ENCODE peak calls at places on chromosome 13, in eight cellular contexts. K is GM23338, N is prostate gland, I is stomach, Y is vagina, X is GM12892, Z is SK-N-MC, J is transverse colon. T is an unnamed sample.

GRCh38 chr13:38635030-38635429 is 51.8 kb upstream of the FREM2 start:
- DNase-seq in K (peak), N (no peak), I (no peak), Y (no peak), X (no peak), Z (no peak), J (no peak), T (no peak)

GRCh38 chr13:92175330-92175729 is 776.9 kb downstream of the GPC5 start:
- DNase-seq in K (peak), N (peak), I (no peak), Y (no peak), X (no peak), Z (peak), J (no peak), T (no peak)

GRCh38 chr13:94947965-94948371 is 235.6 kb upstream of the SOX21 start:
- DNase-seq in K (peak), N (no peak), I (no peak), Y (no peak), X (no peak), Z (no peak), J (no peak), T (no peak)

GRCh38 chr13:27783111-27783510 is 9.2 kb upstream of the GSX1 start:
- DNase-seq in K (peak), N (no peak), I (no peak), Y (no peak), X (no peak), Z (no peak), J (no peak), T (no peak)

GRCh38 chr13:107205318-107206112 is 637.6 kb upstream of the ARGLU1 start:
- DNase-seq in K (peak), N (peak), I (peak), Y (no peak), X (peak), Z (no peak), J (peak), T (no peak)

GRCh38 chr13:51330741-51331140 is 8.8 kb upstream of the SERPINE3 start:
- DNase-seq in K (no peak), N (no peak), I (no peak), Y (no peak), X (no peak), Z (no peak), J (no peak), T (no peak)

GRCh38 chr13:113742000-113742441 is 17.0 kb upstream of the TMEM255B start:
- DNase-seq in K (peak), N (no peak), I (peak), Y (no peak), X (no peak), Z (no peak), J (peak), T (peak)

GRCh38 chr13:48580886-48581285 is 48.0 kb upstream of the RCBTB2 start:
- DNase-seq in K (no peak), N (no peak), I (no peak), Y (no peak), X (no peak), Z (no peak), J (no peak), T (no peak)

GRCh38 chr13:90416519-90416918 is 931.0 kb upstream of the MIR17HG start:
- DNase-seq in K (no peak), N (no peak), I (no peak), Y (no peak), X (no peak), Z (peak), J (no peak), T (no peak)

GRCh38 chr13:113801289-113801961 is 42.4 kb downstream of the TMEM255B start:
- DNase-seq in K (no peak), N (no peak), I (no peak), Y (no peak), X (no peak), Z (no peak), J (no peak), T (no peak)

GRCh38 chr13:29702912-29703351 is 107.4 kb upstream of the SLC7A1 start:
- DNase-seq in K (peak), N (no peak), I (no peak), Y (peak), X (no peak), Z (no peak), J (no peak), T (no peak)

GRCh38 chr13:67285611-67286010 is 55.5 kb upstream of the PCDH9 start:
- DNase-seq in K (no peak), N (no peak), I (no peak), Y (no peak), X (no peak), Z (no peak), J (no peak), T (no peak)

GRCh38 chr13:101449971-101450748 is 2.3 kb upstream of the ITGBL1 start:
- DNase-seq in K (no peak), N (no peak), I (no peak), Y (no peak), X (no peak), Z (no peak), J (no peak), T (peak)

GRCh38 chr13:23506821-23507210 is 63.4 kb upstream of the TNFRSF19 start:
- DNase-seq in K (no peak), N (no peak), I (no peak), Y (no peak), X (no peak), Z (no peak), J (no peak), T (no peak)

GRCh38 chr13:21584973-21585592 is 18.9 kb downstream of the MICU2 start:
- DNase-seq in K (no peak), N (no peak), I (no peak), Y (no peak), X (no peak), Z (no peak), J (no peak), T (no peak)

GRCh38 chr13:21579754-21580316 is 24.1 kb downstream of the MICU2 start:
- DNase-seq in K (no peak), N (no peak), I (no peak), Y (no peak), X (no peak), Z (no peak), J (no peak), T (no peak)

GRCh38 chr13:21580736-21581135 is 23.2 kb downstream of the MICU2 start:
- DNase-seq in K (no peak), N (no peak), I (no peak), Y (no peak), X (no peak), Z (no peak), J (no peak), T (no peak)

GRCh38 chr13:21583496-21583895 is 20.5 kb downstream of the MICU2 start:
- DNase-seq in K (peak), N (no peak), I (no peak), Y (no peak), X (no peak), Z (no peak), J (no peak), T (no peak)
- TF ChIP-seq POLR2AphosphoS5 in K (no peak), N (no peak), I (no peak), Y (no peak), X (no peak), Z (no peak), J (no peak), T (no peak)

GRCh38 chr13:54845351-54845965 is 1816.8 kb downstream of the OLFM4 start:
- DNase-seq in K (peak), N (no peak), I (no peak), Y (no peak), X (no peak), Z (no peak), J (no peak), T (no peak)
- TF ChIP-seq POLR2AphosphoS5 in K (no peak), N (no peak), I (no peak), Y (no peak), X (no peak), Z (no peak), J (no peak), T (no peak)

GRCh38 chr13:45337395-45337794 is 3.6 kb downstream of the TPT1 start:
- DNase-seq in K (no peak), N (no peak), I (no peak), Y (no peak), X (no peak), Z (no peak), J (no peak), T (no peak)
- TF ChIP-seq POLR2AphosphoS5 in K (no peak), N (no peak), I (no peak), Y (no peak), X (no peak), Z (no peak), J (no peak), T (no peak)

GRCh38 chr13:96075953-96076543 is 13.9 kb upstream of the HS6ST3 start:
- DNase-seq in K (peak), N (no peak), I (no peak), Y (no peak), X (no peak), Z (no peak), J (no peak), T (no peak)

GRCh38 chr13:96068729-96069128 is 15.5 kb upstream of the UGGT2 start:
- DNase-seq in K (no peak), N (no peak), I (no peak), Y (no peak), X (no peak), Z (no peak), J (no peak), T (no peak)

GRCh38 chr13:96072392-96072791 is 17.5 kb upstream of the HS6ST3 start:
- DNase-seq in K (peak), N (no peak), I (no peak), Y (no peak), X (no peak), Z (no peak), J (no peak), T (no peak)
- TF ChIP-seq POLR2AphosphoS5 in K (no peak), N (no peak), I (no peak), Y (no peak), X (no peak), Z (no peak), J (no peak), T (no peak)

GRCh38 chr13:40189426-40189825 is 477.0 kb downstream of the FOXO1 start:
- DNase-seq in K (no peak), N (no peak), I (no peak), Y (no peak), X (no peak), Z (no peak), J (no peak), T (no peak)

GRCh38 chr13:40189885-40190655 is 476.4 kb downstream of the FOXO1 start:
- DNase-seq in K (no peak), N (no peak), I (no peak), Y (peak), X (no peak), Z (no peak), J (no peak), T (no peak)

GRCh38 chr13:40192516-40193257 is 473.8 kb downstream of the FOXO1 start:
- DNase-seq in K (no peak), N (no peak), I (no peak), Y (peak), X (no peak), Z (no peak), J (no peak), T (no peak)

GRCh38 chr13:40191186-40191980 is 475.1 kb downstream of the FOXO1 start:
- DNase-seq in K (no peak), N (no peak), I (no peak), Y (peak), X (no peak), Z (no peak), J (no peak), T (no peak)

DNA sequence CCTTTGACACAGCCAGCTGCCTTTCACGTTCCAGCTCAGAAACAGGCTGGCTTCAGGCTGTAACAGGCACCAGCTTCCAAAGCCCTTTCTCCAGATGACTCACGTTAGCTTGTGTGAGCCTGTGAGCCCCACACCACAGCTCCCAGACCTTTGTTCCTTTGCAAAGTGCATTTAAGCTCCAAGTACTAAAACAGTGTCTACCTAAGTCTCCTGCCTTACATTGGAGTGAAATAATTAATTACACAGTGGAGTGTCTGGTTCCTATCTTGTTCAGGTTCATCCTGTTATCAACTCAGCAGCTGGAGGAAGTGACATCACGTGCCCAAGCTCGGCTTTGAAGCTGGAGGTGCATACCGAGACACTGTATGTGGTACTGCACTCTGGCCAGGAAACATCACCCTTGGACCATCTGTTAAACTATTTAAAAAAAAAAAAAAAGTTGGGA is 475.8 kb downstream of the FOXO1 start:
- DNase-seq in K (no peak), N (peak), I (peak), Y (peak), X (peak), Z (no peak), J (peak), T (no peak)
- TF ChIP-seq POLR2AphosphoS5 in K (no peak), N (peak), I (no peak), Y (peak), X (no peak), Z (no peak), J (no peak), T (no peak)

DNA sequence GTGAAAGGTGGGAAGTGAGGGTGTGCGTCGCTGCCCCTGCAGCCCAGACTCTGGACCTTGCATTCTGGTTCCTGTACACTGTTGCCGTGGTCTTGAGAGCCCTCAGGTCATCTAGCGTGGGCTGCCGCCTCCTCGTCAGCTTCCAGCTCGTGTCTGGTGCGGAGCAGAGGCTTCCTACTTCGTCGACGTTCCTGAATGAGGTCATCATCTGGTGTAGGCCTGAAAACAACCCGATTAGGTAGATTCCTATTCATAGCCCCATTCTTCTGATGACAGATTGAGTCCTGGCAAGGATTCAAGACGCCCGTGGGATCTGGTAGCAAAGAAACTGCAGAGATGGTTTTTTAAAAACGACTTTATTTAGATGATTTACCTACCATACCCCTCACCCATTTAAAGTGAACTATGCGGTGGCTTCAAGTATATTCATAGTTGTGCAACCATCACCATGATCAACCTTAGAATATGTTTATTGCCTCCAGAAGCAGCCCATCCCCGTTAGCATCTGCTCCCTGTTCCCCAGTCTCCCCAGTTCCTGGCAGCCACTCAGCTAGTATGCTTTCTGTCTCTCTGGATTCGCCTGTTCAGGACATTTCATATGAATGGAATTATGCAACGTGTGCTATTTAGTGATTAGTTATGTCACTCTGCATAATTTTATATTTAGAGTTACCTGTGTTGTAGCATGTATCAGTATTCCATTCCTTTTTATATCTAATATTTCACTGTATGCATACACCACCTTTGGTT is 13.8 kb downstream of the NAXD start:
- DNase-seq in K (no peak), N (no peak), I (no peak), Y (no peak), X (no peak), Z (no peak), J (no peak), T (no peak)
- TF ChIP-seq POLR2AphosphoS5 in K (no peak), N (no peak), I (peak), Y (no peak), X (no peak), Z (no peak), J (no peak), T (no peak)

DNA sequence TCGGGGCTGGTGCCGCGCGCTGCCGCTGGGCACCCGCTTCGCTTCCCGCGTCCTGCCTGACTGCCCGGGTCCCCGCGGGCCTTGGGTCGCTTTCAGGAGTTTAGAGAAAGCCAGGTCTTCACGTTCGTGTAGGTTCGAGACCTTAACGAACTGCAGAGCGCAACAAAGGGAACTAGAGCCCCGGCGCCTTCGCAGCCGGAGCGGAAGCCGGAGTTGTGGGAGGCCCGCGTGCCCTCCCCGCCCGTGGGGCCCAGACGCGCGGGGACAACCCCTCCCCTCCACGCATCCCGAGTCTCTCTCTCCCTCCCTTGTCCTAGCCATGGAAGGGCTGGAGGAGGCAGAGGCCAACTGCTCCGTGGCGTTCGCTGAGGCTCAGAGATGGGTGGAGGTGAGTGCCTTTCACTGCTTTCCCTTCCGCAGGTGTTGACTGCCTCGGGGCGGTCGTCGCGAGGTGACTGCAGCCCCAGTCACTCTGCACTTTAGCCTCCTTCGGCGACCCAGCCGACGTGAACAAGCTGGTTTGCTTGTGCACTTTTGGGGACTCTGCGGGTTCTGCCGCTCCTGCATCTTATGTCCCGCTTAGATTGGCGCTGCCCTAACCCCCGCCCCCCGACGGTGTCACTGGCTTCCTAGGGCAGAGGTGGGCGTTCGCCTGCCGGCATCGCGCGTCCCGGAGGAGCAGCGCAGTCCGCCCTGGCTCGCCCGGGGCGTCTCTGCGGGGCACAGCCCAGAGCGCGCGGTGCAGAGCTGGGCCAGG is 387 bp downstream of the LMO7 start:
- DNase-seq in K (peak), N (no peak), I (no peak), Y (no peak), X (peak), Z (no peak), J (peak), T (no peak)
- TF ChIP-seq POLR2AphosphoS5 in K (no peak), N (peak), I (no peak), Y (no peak), X (peak), Z (peak), J (no peak), T (no peak)

T was measured in HCT116.